ENCODE peak calls at places on chromosome 5, in ten cellular contexts. C, E, L, B, H, G, D, W, N and O are unnamed samples.

GRCh38 chr5:58094031-58094430 is 365.9 kb downstream of the PLK2 start:
- DNase-seq in L (peak; percentile 94), N (no peak), H (peak; percentile 42), E (no peak), C (peak; percentile 20), W (no peak), G (no peak), B (no peak), D (no peak), O (no peak)

GRCh38 chr5:126490167-126490937 is 67.1 kb downstream of the GRAMD2B start:
- DNase-seq in B (no peak), G (peak; percentile 19), L (no peak), N (no peak), H (no peak), W (no peak), D (peak; percentile 75), C (peak; percentile 81), E (peak; percentile 26), O (peak; percentile 38)

GRCh38 chr5:115850771-115851416 is 9.2 kb downstream of the AP3S1 start:
- DNase-seq in E (no peak), D (no peak), H (no peak), L (no peak), N (no peak), W (no peak), C (no peak), G (no peak), B (no peak), O (no peak)

GRCh38 chr5:1018596-1018995 is 10.0 kb downstream of the NKD2 start:
- DNase-seq in H (no peak), G (no peak), C (no peak), W (peak; percentile 5), B (no peak), L (no peak), E (no peak), D (peak; percentile 53), N (no peak), O (no peak)

GRCh38 chr5:57094753-57095683 is 78.8 kb upstream of the GPBP1 start:
- DNase-seq in W (no peak), D (no peak), C (no peak), G (peak; percentile 27), H (peak; percentile 25), B (no peak), E (no peak), L (peak; percentile 41), N (peak; percentile 86), O (peak; percentile 35)

GRCh38 chr5:150137168-150137957 is 18.3 kb downstream of the PDGFRB start:
- DNase-seq in D (no peak), L (no peak), W (peak; percentile 24), E (no peak), B (no peak), C (peak; percentile 43), G (no peak), N (no peak), H (no peak), O (no peak)

GRCh38 chr5:78504726-78505431 is 143.7 kb downstream of the LHFPL2 start:
- DNase-seq in H (peak; percentile 61), B (peak; percentile 95), C (peak; percentile 95), D (peak; percentile 96), W (peak; percentile 80), E (no peak), G (no peak), L (peak; percentile 99), N (peak; percentile 66), O (peak; percentile 93)

GRCh38 chr5:22070151-22070550 is 783.0 kb downstream of the CDH12 start:
- DNase-seq in W (no peak), H (no peak), C (no peak), G (no peak), D (no peak), L (no peak), E (no peak), N (no peak), B (no peak), O (no peak)

GRCh38 chr5:9516591-9516990 is 29.3 kb downstream of the SEMA5A start:
- DNase-seq in H (no peak), B (no peak), C (no peak), W (no peak), D (no peak), E (no peak), G (no peak), L (no peak), N (no peak), O (no peak)

GRCh38 chr5:126937796-126938195 is 92.6 kb downstream of the MARCHF3 start:
- DNase-seq in W (no peak), H (no peak), N (no peak), G (no peak), L (no peak), D (no peak), B (no peak), E (no peak), C (peak; percentile 31), O (no peak)

GRCh38 chr5:1737790-1738405 is 61.7 kb downstream of the MRPL36 start:
- DNase-seq in C (peak; percentile 9), B (no peak), G (peak; percentile 68), L (peak; percentile 17), H (peak; percentile 11), E (no peak), W (no peak), N (no peak), D (no peak), O (peak; percentile 13)

GRCh38 chr5:139443766-139444473 is 4.6 kb upstream of the DNAJC18 start:
- DNase-seq in E (no peak), G (peak; percentile 18), W (no peak), D (peak; percentile 20), C (peak; percentile 47), B (no peak), N (no peak), L (peak; percentile 72), H (no peak), O (peak; percentile 80)

GRCh38 chr5:91384671-91385430 is 1.7 kb upstream of the ARRDC3 start:
- DNase-seq in N (peak; percentile 80), W (no peak), G (peak; percentile 93), C (peak; percentile 95), L (peak; percentile 81), H (peak; percentile 86), E (peak; percentile 81), B (peak; percentile 68), D (no peak), O (peak; percentile 66)

GRCh38 chr5:81849769-81850367 is 99.0 kb upstream of the SSBP2 start:
- DNase-seq in B (no peak), H (no peak), E (no peak), C (no peak), N (peak; percentile 25), G (no peak), W (no peak), D (no peak), L (no peak), O (no peak)

GRCh38 chr5:3118321-3118720 is 366.8 kb upstream of the IRX2 start:
- DNase-seq in W (no peak), B (no peak), L (no peak), C (no peak), G (no peak), E (no peak), N (no peak), H (no peak), D (no peak), O (no peak)

GRCh38 chr5:3114467-3114866 is 363.0 kb upstream of the IRX2 start:
- DNase-seq in W (no peak), D (peak; percentile 3), G (no peak), N (no peak), H (no peak), C (no peak), E (no peak), B (no peak), L (no peak), O (no peak)

GRCh38 chr5:3120013-3120412 is 368.5 kb upstream of the IRX2 start:
- DNase-seq in D (no peak), E (no peak), L (no peak), G (no peak), W (no peak), B (no peak), C (no peak), N (no peak), H (no peak), O (no peak)

GRCh38 chr5:3119435-3119834 is 368.0 kb upstream of the IRX2 start:
- DNase-seq in G (no peak), D (no peak), N (no peak), E (no peak), B (no peak), W (no peak), H (no peak), L (no peak), C (no peak), O (no peak)

GRCh38 chr5:3116366-3116765 is 364.9 kb upstream of the IRX2 start:
- DNase-seq in L (no peak), C (no peak), W (no peak), D (no peak), N (no peak), B (no peak), G (no peak), E (no peak), H (no peak), O (no peak)
- H3K4me3 ChIP-seq in L (no peak overlapping the region), C (no peak overlapping the region), W (no peak overlapping the region), D (no peak overlapping the region), N (no peak overlapping the region), B (no peak overlapping the region), G (no peak overlapping the region), E (no peak overlapping the region), H (no peak overlapping the region), O (no peak overlapping the region)

GRCh38 chr5:178437296-178438075 is 152.7 kb downstream of the COL23A1 start:
- DNase-seq in C (no peak), E (no peak), B (no peak), D (no peak), H (no peak), G (no peak), W (no peak), N (no peak), L (no peak), O (no peak)
- H3K9me3 ChIP-seq in C (no peaks in the 10 kb centered on the region), E (no peaks in the 10 kb centered on the region), B (no peaks in the 10 kb centered on the region), D (no peaks in the 10 kb centered on the region), H (no peaks in the 10 kb centered on the region), G (no peaks in the 10 kb centered on the region), W (no peaks in the 10 kb centered on the region), N (no peaks in the 10 kb centered on the region), L (peaks cover 29% of the 10 kb centered on the region), O (no peaks in the 10 kb centered on the region)

GRCh38 chr5:31711935-31712592 is 73.1 kb downstream of the PDZD2 start:
- DNase-seq in B (no peak), N (no peak), W (no peak), H (no peak), L (no peak), D (no peak), C (no peak), G (no peak), E (no peak), O (no peak)
- H3K4me1 ChIP-seq in B (peaks cover 3% of the 10 kb centered on the region), N (no peaks in the 10 kb centered on the region), W (peaks cover 24% of the 10 kb centered on the region), H (no peaks in the 10 kb centered on the region), L (no peaks in the 10 kb centered on the region), D (no peaks in the 10 kb centered on the region), C (no peaks in the 10 kb centered on the region), G (no peaks in the 10 kb centered on the region), E (peaks cover 5% of the 10 kb centered on the region), O (no peaks in the 10 kb centered on the region)

DNA sequence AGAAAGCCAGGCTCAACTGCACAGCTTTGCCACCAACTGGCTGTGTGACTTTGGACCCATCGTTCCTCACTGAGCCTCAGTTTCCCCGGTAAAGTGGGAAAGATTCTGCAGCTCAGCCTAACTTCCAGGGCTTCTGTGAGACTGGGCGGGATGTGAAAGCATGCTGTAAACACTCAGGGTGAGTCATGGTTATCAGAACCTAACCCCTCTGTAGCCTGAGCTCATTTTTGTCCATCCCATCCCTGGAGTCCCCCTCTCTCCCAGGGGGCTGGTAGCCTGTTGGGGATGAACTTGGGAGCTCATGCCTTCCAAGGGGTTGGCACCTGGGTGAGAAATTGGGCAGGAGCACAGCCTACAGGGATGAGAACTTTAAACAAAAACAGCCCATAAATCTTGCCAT is 2.3 kb downstream of the CCDC69 start:
- DNase-seq in L (no peak), C (peak; percentile 35), D (no peak), E (no peak), N (no peak), H (no peak), B (no peak), W (no peak), G (no peak), O (no peak)
- H3K4me3 ChIP-seq in L (no peak overlapping the region), C (peak overlapping the region; percentile 96), D (peak overlapping the region; percentile 95), E (no peak overlapping the region), N (no peak overlapping the region), H (no peak overlapping the region), B (peak overlapping the region; percentile 3), W (no peak overlapping the region), G (peak overlapping the region; percentile 84), O (no peak overlapping the region)